ENCODE peak calls at places on chromosomes 5 and 9, in eight cellular contexts. One of them, this sample, is unnamed. For H3K4me1, the result is how much of the 10 kb centered on the place peaks cover.

GRCh38 chr9:75892168-75892901 is 1.9 kb downstream of the PCSK5 start:
- DNase-seq in spleen: no peak
- DNase-seq in right lobe of liver: peak
- DNase-seq in adrenal gland: peak
- DNase-seq in stomach: no peak
- DNase-seq in GM12878: no peak
- DNase-seq in ovary: peak
- DNase-seq in body of pancreas: peak
- DNase-seq in this sample: peak

GRCh38 chr5:108295588-108296368 is 86.1 kb downstream of the FBXL17 start:
- DNase-seq in spleen: no peak
- DNase-seq in right lobe of liver: no peak
- DNase-seq in adrenal gland: no peak
- DNase-seq in stomach: no peak
- DNase-seq in GM12878: no peak
- DNase-seq in ovary: no peak
- DNase-seq in body of pancreas: no peak
- DNase-seq in this sample: no peak

GRCh38 chr9:14103115-14103514 is 210.8 kb downstream of the NFIB start:
- DNase-seq in spleen: no peak
- DNase-seq in right lobe of liver: no peak
- DNase-seq in adrenal gland: no peak
- DNase-seq in stomach: no peak
- DNase-seq in GM12878: no peak
- DNase-seq in ovary: no peak
- DNase-seq in body of pancreas: no peak
- DNase-seq in this sample: no peak

GRCh38 chr5:2897276-2897990 is 146.0 kb upstream of the IRX2 start:
- DNase-seq in spleen: no peak
- DNase-seq in right lobe of liver: no peak
- DNase-seq in adrenal gland: no peak
- DNase-seq in stomach: no peak
- DNase-seq in GM12878: no peak
- DNase-seq in ovary: no peak
- DNase-seq in body of pancreas: no peak
- DNase-seq in this sample: no peak

GRCh38 chr5:113612060-113612496 is 98.6 kb downstream of the YTHDC2 start:
- DNase-seq in spleen: no peak
- DNase-seq in right lobe of liver: no peak
- DNase-seq in adrenal gland: no peak
- DNase-seq in stomach: no peak
- DNase-seq in GM12878: no peak
- DNase-seq in ovary: no peak
- DNase-seq in body of pancreas: no peak
- DNase-seq in this sample: no peak

GRCh38 chr5:174731214-174732039 is 7.0 kb downstream of the MSX2 start:
- DNase-seq in spleen: no peak
- DNase-seq in right lobe of liver: no peak
- DNase-seq in adrenal gland: no peak
- DNase-seq in stomach: no peak
- DNase-seq in GM12878: no peak
- DNase-seq in ovary: no peak
- DNase-seq in body of pancreas: no peak
- DNase-seq in this sample: no peak

GRCh38 chr5:89584339-89584956 is 701.5 kb upstream of the MEF2C start:
- DNase-seq in spleen: no peak
- DNase-seq in right lobe of liver: no peak
- DNase-seq in adrenal gland: no peak
- DNase-seq in stomach: no peak
- DNase-seq in GM12878: no peak
- DNase-seq in ovary: no peak
- DNase-seq in body of pancreas: no peak
- DNase-seq in this sample: no peak

GRCh38 chr5:73917433-73917832 is 291.4 kb downstream of the ARHGEF28 start:
- DNase-seq in spleen: no peak
- DNase-seq in right lobe of liver: peak
- DNase-seq in adrenal gland: peak
- DNase-seq in stomach: peak
- DNase-seq in GM12878: no peak
- DNase-seq in ovary: peak
- DNase-seq in body of pancreas: peak
- DNase-seq in this sample: no peak

GRCh38 chr9:122950263-122950662 is 9.4 kb downstream of the RABGAP1 start:
- DNase-seq in spleen: no peak
- DNase-seq in right lobe of liver: no peak
- DNase-seq in adrenal gland: no peak
- DNase-seq in stomach: no peak
- DNase-seq in GM12878: no peak
- DNase-seq in ovary: no peak
- DNase-seq in body of pancreas: no peak
- DNase-seq in this sample: no peak

DNA sequence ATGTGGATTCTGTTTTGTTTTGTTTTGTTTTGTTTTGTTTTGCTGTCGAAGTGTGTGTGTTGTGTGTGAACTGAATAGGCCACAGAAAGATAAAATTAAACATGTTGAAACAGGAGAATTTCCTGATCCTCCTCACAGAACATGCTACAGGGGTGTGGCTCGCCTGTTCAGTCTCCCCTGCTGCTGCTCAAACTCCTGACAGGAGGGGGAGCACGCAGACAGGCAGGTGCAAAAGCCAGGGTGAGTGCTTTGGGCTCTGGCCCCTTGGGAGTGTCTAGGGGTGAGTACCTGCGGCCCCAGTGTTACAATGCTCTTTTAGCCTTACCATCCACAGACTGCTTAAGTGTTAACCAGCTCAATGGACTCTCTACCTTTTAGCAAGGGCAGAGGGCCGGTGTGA is 473.5 kb downstream of the MAT2B start:
- DNase-seq in spleen: peak
- DNase-seq in right lobe of liver: no peak
- DNase-seq in adrenal gland: no peak
- DNase-seq in stomach: no peak
- DNase-seq in GM12878: no peak
- DNase-seq in ovary: no peak
- DNase-seq in body of pancreas: no peak
- DNase-seq in this sample: no peak
- TF ChIP-seq POLR2A in spleen: no peak
- TF ChIP-seq POLR2A in right lobe of liver: no peak
- TF ChIP-seq POLR2A in adrenal gland: no peak
- TF ChIP-seq POLR2A in stomach: no peak
- TF ChIP-seq POLR2A in GM12878: no peak
- TF ChIP-seq POLR2A in ovary: no peak
- TF ChIP-seq POLR2A in body of pancreas: no peak
- TF ChIP-seq POLR2A in this sample: no peak

DNA sequence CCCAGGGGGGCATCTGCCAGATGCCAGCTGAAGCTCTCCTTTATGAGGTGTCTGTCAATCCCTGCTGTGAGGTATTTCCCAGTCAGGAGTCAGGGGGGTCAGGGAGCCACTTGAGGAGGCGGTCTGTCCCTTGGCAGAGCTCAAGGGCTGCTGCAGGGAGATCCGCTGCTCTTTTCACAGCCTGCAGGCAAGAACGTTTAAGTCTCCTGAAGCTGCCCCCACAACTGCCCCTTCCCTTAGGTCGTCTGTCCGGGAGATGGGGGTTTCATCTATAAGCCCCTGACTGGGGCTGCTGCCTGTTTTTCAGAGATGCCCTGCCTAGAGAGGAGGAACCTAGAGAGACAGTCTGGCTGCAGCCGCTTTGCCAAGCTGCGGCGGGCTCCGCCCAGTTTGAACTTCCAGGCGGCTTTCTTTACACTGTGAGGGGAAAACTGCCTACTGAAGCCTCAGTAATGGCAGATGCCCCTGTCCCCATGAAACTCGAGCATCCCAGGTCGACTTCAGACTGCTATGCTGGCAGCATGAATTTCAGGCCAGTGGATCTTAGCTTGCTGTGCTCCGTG is 148.3 kb downstream of the RPS23 start:
- DNase-seq in spleen: no peak
- DNase-seq in right lobe of liver: no peak
- DNase-seq in adrenal gland: no peak
- DNase-seq in stomach: no peak
- DNase-seq in GM12878: no peak
- DNase-seq in ovary: no peak
- DNase-seq in body of pancreas: no peak
- DNase-seq in this sample: no peak
- H3K4me1 ChIP-seq in spleen: under half
- H3K4me1 ChIP-seq in right lobe of liver: under half
- H3K4me1 ChIP-seq in adrenal gland: under half
- H3K4me1 ChIP-seq in stomach: under half
- H3K4me1 ChIP-seq in GM12878: under half
- H3K4me1 ChIP-seq in ovary: under half
- H3K4me1 ChIP-seq in body of pancreas: under half
- H3K4me1 ChIP-seq in this sample: under half

GRCh38 chr5:84384604-84385575 is at the start of gene EDIL3:
- DNase-seq in spleen: peak
- DNase-seq in right lobe of liver: peak
- DNase-seq in adrenal gland: peak
- DNase-seq in stomach: no peak
- DNase-seq in GM12878: no peak
- DNase-seq in ovary: peak
- DNase-seq in body of pancreas: peak
- DNase-seq in this sample: peak

GRCh38 chr5:84383296-84383815 is 1.3 kb downstream of the EDIL3 start:
- DNase-seq in spleen: peak
- DNase-seq in right lobe of liver: no peak
- DNase-seq in adrenal gland: no peak
- DNase-seq in stomach: no peak
- DNase-seq in GM12878: no peak
- DNase-seq in ovary: no peak
- DNase-seq in body of pancreas: no peak
- DNase-seq in this sample: no peak

GRCh38 chr5:84381501-84382362 is 2.9 kb downstream of the EDIL3 start:
- DNase-seq in spleen: no peak
- DNase-seq in right lobe of liver: no peak
- DNase-seq in adrenal gland: peak
- DNase-seq in stomach: no peak
- DNase-seq in GM12878: no peak
- DNase-seq in ovary: no peak
- DNase-seq in body of pancreas: no peak
- DNase-seq in this sample: no peak

GRCh38 chr5:84383816-84384603 is 670 bp downstream of the EDIL3 start:
- DNase-seq in spleen: peak
- DNase-seq in right lobe of liver: peak
- DNase-seq in adrenal gland: peak
- DNase-seq in stomach: no peak
- DNase-seq in GM12878: no peak
- DNase-seq in ovary: peak
- DNase-seq in body of pancreas: no peak
- DNase-seq in this sample: no peak

DNA sequence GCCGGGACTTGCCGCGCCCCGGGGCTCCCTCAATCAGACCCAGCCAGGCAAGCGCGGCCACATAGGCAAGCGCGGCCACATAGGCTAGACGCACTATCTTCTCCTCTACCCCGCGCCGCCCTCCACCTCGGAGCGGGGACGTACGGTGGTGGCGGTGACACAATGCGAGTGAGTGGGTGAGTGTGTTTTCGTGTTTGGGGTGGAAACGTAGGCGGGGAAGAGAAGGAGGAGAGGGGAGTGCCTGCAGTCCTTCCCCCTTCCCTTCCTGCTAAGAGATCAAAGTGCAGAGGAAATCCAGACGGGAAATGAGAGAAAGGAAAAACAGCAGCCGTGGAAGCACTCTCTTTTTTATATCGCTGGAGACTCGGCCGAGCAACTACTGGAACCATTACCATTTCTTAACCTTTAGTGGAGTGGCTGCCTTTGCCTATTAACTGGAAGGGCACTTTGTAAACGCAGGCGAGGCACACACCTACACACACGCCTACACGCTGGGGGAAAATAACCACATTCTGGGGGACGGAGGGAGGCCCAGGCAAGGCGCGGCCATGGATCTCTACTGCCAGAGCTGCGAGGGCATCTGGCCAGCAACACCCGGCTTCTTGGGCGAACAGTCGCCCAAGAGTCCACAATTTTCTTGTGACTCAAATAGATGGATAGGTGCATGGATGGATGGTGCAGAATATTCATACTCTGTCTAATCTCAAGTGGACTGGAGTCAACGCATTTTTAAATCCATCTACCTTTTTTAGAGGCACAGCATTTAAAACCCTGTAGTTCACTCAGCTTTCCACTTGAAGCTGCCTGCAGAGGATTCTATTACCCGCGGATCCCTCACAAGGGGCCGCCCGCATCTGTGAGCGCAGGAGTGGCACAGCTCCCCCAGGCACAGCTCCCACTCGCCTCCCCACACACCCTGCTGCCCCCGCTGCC is 2.1 kb downstream of the EDIL3 start:
- DNase-seq in spleen: no peak
- DNase-seq in right lobe of liver: peak
- DNase-seq in adrenal gland: peak
- DNase-seq in stomach: no peak
- DNase-seq in GM12878: no peak
- DNase-seq in ovary: peak
- DNase-seq in body of pancreas: peak
- DNase-seq in this sample: no peak
- TF ChIP-seq POLR2A in spleen: no peak
- TF ChIP-seq POLR2A in right lobe of liver: no peak
- TF ChIP-seq POLR2A in adrenal gland: no peak
- TF ChIP-seq POLR2A in stomach: no peak
- TF ChIP-seq POLR2A in GM12878: no peak
- TF ChIP-seq POLR2A in ovary: no peak
- TF ChIP-seq POLR2A in body of pancreas: peak
- TF ChIP-seq POLR2A in this sample: no peak

GRCh38 chr9:120886490-120886967 is 9.5 kb upstream of the PHF19 start:
- DNase-seq in spleen: no peak
- DNase-seq in right lobe of liver: no peak
- DNase-seq in adrenal gland: no peak
- DNase-seq in stomach: no peak
- DNase-seq in GM12878: no peak
- DNase-seq in ovary: no peak
- DNase-seq in body of pancreas: no peak
- DNase-seq in this sample: no peak

GRCh38 chr9:120888626-120889025 is 11.6 kb upstream of the PHF19 start:
- DNase-seq in spleen: no peak
- DNase-seq in right lobe of liver: no peak
- DNase-seq in adrenal gland: no peak
- DNase-seq in stomach: no peak
- DNase-seq in GM12878: no peak
- DNase-seq in ovary: no peak
- DNase-seq in body of pancreas: no peak
- DNase-seq in this sample: no peak

GRCh38 chr9:120885459-120885858 is 8.5 kb upstream of the PHF19 start:
- DNase-seq in spleen: no peak
- DNase-seq in right lobe of liver: no peak
- DNase-seq in adrenal gland: no peak
- DNase-seq in stomach: no peak
- DNase-seq in GM12878: no peak
- DNase-seq in ovary: no peak
- DNase-seq in body of pancreas: no peak
- DNase-seq in this sample: no peak

GRCh38 chr9:120883608-120883996 is 6.6 kb upstream of the PHF19 start:
- DNase-seq in spleen: no peak
- DNase-seq in right lobe of liver: no peak
- DNase-seq in adrenal gland: no peak
- DNase-seq in stomach: no peak
- DNase-seq in GM12878: no peak
- DNase-seq in ovary: no peak
- DNase-seq in body of pancreas: no peak
- DNase-seq in this sample: no peak

DNA sequence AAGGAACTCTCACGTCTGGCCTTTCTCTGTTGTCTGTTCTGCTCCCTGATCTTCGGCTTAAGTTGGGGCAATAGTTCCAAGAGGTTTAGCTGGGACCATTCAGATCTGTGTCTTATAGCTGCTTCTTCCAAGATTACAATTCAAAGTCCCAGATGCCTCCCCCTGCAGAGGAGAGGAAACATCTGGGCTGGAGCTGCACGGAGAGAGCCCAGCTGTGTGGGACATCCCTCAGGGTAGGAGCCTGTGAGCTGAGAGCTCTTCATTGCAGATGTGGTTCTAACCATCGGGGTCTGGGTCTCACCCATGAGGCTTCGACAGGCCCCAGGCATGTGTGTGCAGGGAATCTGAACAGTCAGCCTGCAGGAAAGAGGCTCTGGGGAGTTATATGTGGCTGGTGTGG is 9.0 kb upstream of the PHF19 start:
- DNase-seq in spleen: no peak
- DNase-seq in right lobe of liver: no peak
- DNase-seq in adrenal gland: no peak
- DNase-seq in stomach: no peak
- DNase-seq in GM12878: no peak
- DNase-seq in ovary: no peak
- DNase-seq in body of pancreas: no peak
- DNase-seq in this sample: no peak
- H3K4me1 ChIP-seq in spleen: under half
- H3K4me1 ChIP-seq in right lobe of liver: under half
- H3K4me1 ChIP-seq in adrenal gland: under half
- H3K4me1 ChIP-seq in stomach: under half
- H3K4me1 ChIP-seq in GM12878: under half
- H3K4me1 ChIP-seq in ovary: under half
- H3K4me1 ChIP-seq in body of pancreas: under half
- H3K4me1 ChIP-seq in this sample: under half

This sample was measured in Peyer's patch.